ENCODE peak calls at places on chromosomes 3 and 15, in four cellular contexts. One of them, this sample, is unnamed.

GRCh38 chr3:196968233-196969000 is at the start of gene PIGZ:
- DNase-seq in fibroblast of pulmonary artery: peak
- DNase-seq in HL-60: peak
- DNase-seq in GM13977: peak
- DNase-seq in this sample: peak

GRCh38 chr15:79394231-79394630 is 37.9 kb upstream of the MINAR1 start:
- DNase-seq in GM13977: no peak
- DNase-seq in HL-60: no peak
- DNase-seq in fibroblast of pulmonary artery: peak
- DNase-seq in this sample: no peak

GRCh38 chr3:172559029-172559428 is 35.8 kb upstream of the TNFSF10 start:
- DNase-seq in HL-60: peak
- DNase-seq in fibroblast of pulmonary artery: no peak
- DNase-seq in GM13977: no peak
- DNase-seq in this sample: no peak

GRCh38 chr3:50263443-50264388 is 5.2 kb upstream of the SEMA3B start:
- DNase-seq in HL-60: no peak
- DNase-seq in fibroblast of pulmonary artery: no peak
- DNase-seq in GM13977: no peak
- DNase-seq in this sample: no peak

GRCh38 chr3:16456784-16457415 is 56.6 kb downstream of the RFTN1 start:
- DNase-seq in GM13977: no peak
- DNase-seq in HL-60: no peak
- DNase-seq in fibroblast of pulmonary artery: peak
- DNase-seq in this sample: no peak

GRCh38 chr3:30894521-30895289 is at the start of gene GADL1:
- DNase-seq in HL-60: peak
- DNase-seq in fibroblast of pulmonary artery: peak
- DNase-seq in GM13977: peak
- DNase-seq in this sample: peak

GRCh38 chr15:78179286-78179840 is 30.2 kb downstream of the IDH3A start:
- DNase-seq in GM13977: no peak
- DNase-seq in fibroblast of pulmonary artery: no peak
- DNase-seq in HL-60: no peak
- DNase-seq in this sample: no peak

GRCh38 chr3:180684807-180685206 is 5.5 kb upstream of the CCDC39 start:
- DNase-seq in GM13977: no peak
- DNase-seq in fibroblast of pulmonary artery: no peak
- DNase-seq in HL-60: no peak
- DNase-seq in this sample: no peak

GRCh38 chr3:173893066-173893465 is 495.5 kb downstream of the NLGN1 start:
- DNase-seq in HL-60: no peak
- DNase-seq in fibroblast of pulmonary artery: no peak
- DNase-seq in GM13977: no peak
- DNase-seq in this sample: no peak

GRCh38 chr3:147672035-147672434 is 262.9 kb downstream of the ZIC1 start:
- DNase-seq in GM13977: no peak
- DNase-seq in HL-60: no peak
- DNase-seq in fibroblast of pulmonary artery: no peak
- DNase-seq in this sample: no peak

GRCh38 chr15:89776274-89777072 is at the start of gene MESP2:
- DNase-seq in fibroblast of pulmonary artery: peak
- DNase-seq in HL-60: peak
- DNase-seq in GM13977: peak
- DNase-seq in this sample: peak

GRCh38 chr3:100941046-100941445 is 52.2 kb downstream of the ABI3BP start:
- DNase-seq in fibroblast of pulmonary artery: no peak
- DNase-seq in GM13977: no peak
- DNase-seq in HL-60: no peak
- DNase-seq in this sample: peak

GRCh38 chr3:67093315-67093714 is 95.2 kb downstream of the KBTBD8 start:
- DNase-seq in GM13977: no peak
- DNase-seq in HL-60: no peak
- DNase-seq in fibroblast of pulmonary artery: no peak
- DNase-seq in this sample: no peak

GRCh38 chr15:66846031-66846430 is 144.0 kb downstream of the SMAD6 start:
- DNase-seq in HL-60: no peak
- DNase-seq in GM13977: no peak
- DNase-seq in fibroblast of pulmonary artery: no peak
- DNase-seq in this sample: no peak

GRCh38 chr15:41018534-41018933 is 65.3 kb downstream of the CHAC1 start:
- DNase-seq in fibroblast of pulmonary artery: peak
- DNase-seq in GM13977: no peak
- DNase-seq in HL-60: no peak
- DNase-seq in this sample: no peak

GRCh38 chr15:81507831-81508230 is 133.8 kb upstream of the TMC3 start:
- DNase-seq in GM13977: no peak
- DNase-seq in fibroblast of pulmonary artery: no peak
- DNase-seq in HL-60: no peak
- DNase-seq in this sample: no peak

GRCh38 chr15:59298255-59298856 is 74.3 kb downstream of the MYO1E start:
- DNase-seq in fibroblast of pulmonary artery: no peak
- DNase-seq in HL-60: no peak
- DNase-seq in GM13977: peak
- DNase-seq in this sample: no peak

GRCh38 chr3:146280859-146281258 is 30.0 kb upstream of the PLSCR4 start:
- DNase-seq in HL-60: no peak
- DNase-seq in fibroblast of pulmonary artery: no peak
- DNase-seq in GM13977: no peak
- DNase-seq in this sample: no peak

GRCh38 chr15:64813075-64813474 is 12.4 kb downstream of the PIF1 start:
- DNase-seq in GM13977: no peak
- DNase-seq in HL-60: peak
- DNase-seq in fibroblast of pulmonary artery: peak
- DNase-seq in this sample: no peak

GRCh38 chr3:80014576-80014975 is 246.8 kb upstream of the ROBO1 start:
- DNase-seq in fibroblast of pulmonary artery: peak
- DNase-seq in HL-60: no peak
- DNase-seq in GM13977: no peak
- DNase-seq in this sample: no peak

GRCh38 chr3:42492508-42493080 is 9.8 kb upstream of the VIPR1 start:
- DNase-seq in GM13977: no peak
- DNase-seq in fibroblast of pulmonary artery: no peak
- DNase-seq in HL-60: peak
- DNase-seq in this sample: no peak

GRCh38 chr3:42493798-42494151 is 8.7 kb upstream of the VIPR1 start:
- DNase-seq in fibroblast of pulmonary artery: no peak
- DNase-seq in HL-60: no peak
- DNase-seq in GM13977: no peak
- DNase-seq in this sample: no peak

GRCh38 chr3:42491876-42492507 is 10.5 kb upstream of the VIPR1 start:
- DNase-seq in HL-60: peak
- DNase-seq in fibroblast of pulmonary artery: no peak
- DNase-seq in GM13977: no peak
- DNase-seq in this sample: no peak

GRCh38 chr3:42495393-42495792 is 7.0 kb upstream of the VIPR1 start:
- DNase-seq in GM13977: no peak
- DNase-seq in fibroblast of pulmonary artery: no peak
- DNase-seq in HL-60: no peak
- DNase-seq in this sample: no peak

DNA sequence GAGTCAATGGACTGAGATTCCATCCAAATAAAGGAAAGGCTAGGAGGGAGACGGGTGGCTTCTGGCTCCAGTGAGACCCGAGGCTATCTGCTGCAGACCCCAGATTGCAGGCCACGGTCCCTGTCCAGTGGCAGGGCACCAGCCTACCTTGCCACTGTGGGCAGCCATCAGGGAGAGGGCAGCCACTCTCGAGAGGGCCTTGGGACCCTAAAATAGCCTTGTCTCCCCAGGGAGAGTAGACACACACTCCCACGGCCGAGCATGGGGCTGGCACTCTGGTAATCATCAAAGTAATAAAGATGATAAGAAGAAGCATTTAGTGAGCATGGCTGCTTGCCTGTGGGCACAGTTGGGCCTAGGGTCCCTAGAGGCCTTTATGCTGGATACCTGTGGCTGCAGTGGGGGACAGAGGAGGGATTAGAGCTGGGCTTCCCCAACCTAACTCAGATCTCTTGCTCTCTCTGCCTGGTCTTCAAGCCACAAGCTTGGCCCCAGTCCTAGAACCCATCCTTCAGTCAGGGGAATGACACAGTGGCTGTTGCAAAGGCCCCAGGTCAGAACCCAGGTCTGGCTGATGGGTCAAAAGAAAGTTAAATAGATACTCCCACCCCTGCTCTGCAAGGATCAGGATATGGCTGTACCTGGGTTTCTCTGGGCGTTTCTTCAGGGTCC is 9.2 kb upstream of the VIPR1 start:
- DNase-seq in fibroblast of pulmonary artery: no peak
- DNase-seq in GM13977: no peak
- DNase-seq in HL-60: no peak
- DNase-seq in this sample: no peak
- TF ChIP-seq CTCF in fibroblast of pulmonary artery: no peak
- TF ChIP-seq CTCF in GM13977: no peak
- TF ChIP-seq CTCF in HL-60: no peak
- TF ChIP-seq CTCF in this sample: no peak

DNA sequence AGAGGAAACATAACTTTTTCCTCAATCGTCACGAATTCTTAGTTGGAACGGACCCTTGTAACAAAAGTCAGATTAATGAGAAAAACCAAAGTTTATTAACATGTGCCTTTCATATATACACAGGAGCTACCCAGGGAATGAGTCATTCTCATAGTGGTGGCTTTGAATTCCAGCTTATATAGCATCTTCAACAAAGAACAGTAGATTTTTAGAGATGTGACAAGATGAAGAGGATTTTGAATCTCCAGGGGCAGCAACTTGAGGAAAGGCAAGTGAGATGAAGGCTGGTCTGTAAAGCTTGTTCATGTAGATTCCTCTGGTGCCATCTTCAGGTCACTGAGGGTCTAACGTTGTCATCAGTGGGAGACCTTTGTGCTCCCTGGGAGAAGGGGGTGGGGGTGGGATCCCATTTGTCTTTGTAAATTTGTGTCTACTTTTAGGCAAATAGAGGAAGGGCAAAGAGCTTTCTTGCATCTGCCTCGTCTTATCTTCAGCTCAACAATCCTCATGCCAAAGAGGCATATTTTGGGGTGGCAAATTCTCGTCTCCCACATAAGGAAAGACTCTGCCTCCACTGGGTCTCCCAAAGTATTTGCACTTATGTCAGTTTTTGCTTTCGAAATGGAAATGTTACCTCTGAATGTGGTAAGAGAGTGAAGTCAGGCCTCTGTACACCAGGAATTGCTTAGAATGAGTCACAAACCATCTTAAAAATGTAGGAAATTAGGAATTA is 29.5 kb downstream of the CLEC3B start:
- DNase-seq in fibroblast of pulmonary artery: peak
- DNase-seq in HL-60: peak
- DNase-seq in GM13977: peak
- DNase-seq in this sample: no peak
- TF ChIP-seq CTCF in fibroblast of pulmonary artery: peak
- TF ChIP-seq CTCF in HL-60: no peak
- TF ChIP-seq CTCF in GM13977: peak
- TF ChIP-seq CTCF in this sample: peak

DNA sequence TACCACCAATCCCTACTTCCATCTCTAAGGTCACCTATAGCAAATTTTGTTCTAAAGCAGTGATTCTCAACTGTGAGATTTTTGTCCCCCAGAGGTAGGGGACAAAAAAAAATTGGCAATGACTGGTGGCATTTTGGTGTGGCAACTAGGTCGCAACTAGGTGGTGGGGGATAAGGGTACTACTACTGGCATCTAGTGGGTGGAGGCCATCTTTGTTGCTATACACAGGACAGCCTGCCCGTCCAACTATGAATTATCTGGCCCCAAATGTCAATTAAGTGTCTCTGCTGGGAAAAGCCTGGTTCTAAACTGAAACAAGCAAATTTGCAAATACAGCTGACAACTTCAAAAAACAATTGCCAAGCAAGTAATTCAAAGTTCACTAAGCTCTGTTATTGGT is 1.4 kb downstream of the MTMR10 start:
- DNase-seq in HL-60: no peak
- DNase-seq in fibroblast of pulmonary artery: no peak
- DNase-seq in GM13977: no peak
- DNase-seq in this sample: no peak
- TF ChIP-seq CTCF in HL-60: no peak
- TF ChIP-seq CTCF in fibroblast of pulmonary artery: no peak
- TF ChIP-seq CTCF in GM13977: no peak
- TF ChIP-seq CTCF in this sample: no peak

GRCh38 chr3:37024092-37024491 is 30.8 kb downstream of the MLH1 start:
- DNase-seq in HL-60: no peak
- DNase-seq in fibroblast of pulmonary artery: peak
- DNase-seq in GM13977: peak
- DNase-seq in this sample: no peak
- TF ChIP-seq CTCF in HL-60: no peak
- TF ChIP-seq CTCF in fibroblast of pulmonary artery: peak
- TF ChIP-seq CTCF in GM13977: peak
- TF ChIP-seq CTCF in this sample: peak

GRCh38 chr15:39171944-39172368 is 408.9 kb upstream of the THBS1 start:
- DNase-seq in GM13977: no peak
- DNase-seq in fibroblast of pulmonary artery: peak
- DNase-seq in HL-60: peak
- DNase-seq in this sample: peak
- TF ChIP-seq CTCF in GM13977: peak
- TF ChIP-seq CTCF in fibroblast of pulmonary artery: peak
- TF ChIP-seq CTCF in HL-60: no peak
- TF ChIP-seq CTCF in this sample: peak

This sample was measured in left ventricle myocardium inferior.